ENCODE peak calls at places on chromosome 21, in four cellular contexts. F, I, T and Y are unnamed samples.

GRCh38 chr21:18155508-18156193 is 89.0 kb upstream of the CHODL start:
- DNase-seq in F (no peak), I (no peak), T (no peak), Y (no peak)

GRCh38 chr21:26042181-26042876 is 128.2 kb downstream of the APP start:
- DNase-seq in T (no peak), I (no peak), F (peak; percentile 20), Y (no peak)

GRCh38 chr21:35138665-35139381 is 89.7 kb upstream of the RUNX1 start:
- DNase-seq in T (no peak), I (no peak), F (peak; percentile 93), Y (peak; percentile 37)

GRCh38 chr21:25732091-25732760 is 2.5 kb downstream of the ATP5PF start:
- DNase-seq in F (peak; percentile 25), I (no peak), T (no peak), Y (no peak)

GRCh38 chr21:25243809-25244208 is 363.5 kb downstream of the MRPL39 start:
- DNase-seq in T (no peak), I (no peak), F (no peak), Y (no peak)

GRCh38 chr21:45142469-45142868 is 68.1 kb downstream of the ADARB1 start:
- DNase-seq in T (no peak), F (peak; percentile 80), I (no peak), Y (no peak)

GRCh38 chr21:46156678-46157077 is 1.3 kb upstream of the FTCD start:
- DNase-seq in T (no peak), I (no peak), F (no peak), Y (no peak)

GRCh38 chr21:36100971-36101641 is 31.3 kb downstream of the CBR1 start:
- DNase-seq in T (no peak), F (no peak), I (no peak), Y (no peak)

GRCh38 chr21:21952566-21952965 is 954.4 kb downstream of the NCAM2 start:
- DNase-seq in F (no peak), I (no peak), T (no peak), Y (no peak)

GRCh38 chr21:32958288-32958992 is 67.3 kb upstream of the OLIG2 start:
- DNase-seq in F (no peak), T (no peak), I (no peak), Y (no peak)

GRCh38 chr21:29117372-29117955 is 13.0 kb upstream of the MAP3K7CL start:
- DNase-seq in F (no peak), I (no peak), T (no peak), Y (no peak)

GRCh38 chr21:43916076-43916475 is 51.1 kb downstream of the AGPAT3 start:
- DNase-seq in T (no peak), F (no peak), I (no peak), Y (no peak)

GRCh38 chr21:39754811-39755210 is 9.8 kb downstream of the IGSF5 start:
- DNase-seq in F (no peak), I (no peak), T (no peak), Y (no peak)

GRCh38 chr21:45534591-45535331 is 7.5 kb downstream of the SLC19A1 start:
- DNase-seq in F (no peak), I (no peak), T (no peak), Y (no peak)

GRCh38 chr21:34724131-34724856 is 55.5 kb downstream of the CLIC6 start:
- DNase-seq in T (no peak), I (no peak), F (no peak), Y (no peak)

GRCh38 chr21:38202811-38203210 is 54.0 kb upstream of the KCNJ15 start:
- DNase-seq in I (no peak), T (no peak), F (no peak), Y (no peak)